ENCODE peak calls at places on chromosomes 6 and 20, in nine cellular contexts. D is fibroblast of gingiva; F is activated CD4-positive, alpha-beta memory T cell treated with anti-CD3 and anti-CD28 coated beads for 36 hours; A is effector memory CD4-positive, alpha-beta T cell; Q is Caki2; S is glutamatergic neuron; H is CD8-positive, alpha-beta T cell; B is occipital lobe; G is esophagus squamous epithelium. Z is an unnamed sample.

GRCh38 chr6:137413482-137413881 is 80.7 kb downstream of the OLIG3 start:
- DNase-seq in Q (no peak), F (no peak), B (no peak), A (no peak), G (no peak), H (no peak), S (no peak), D (no peak), Z (no peak)

GRCh38 chr6:38443341-38443740 is 196.4 kb downstream of the BTBD9 start:
- DNase-seq in S (no peak), Q (no peak), G (no peak), D (peak; percentile 5), H (no peak), B (no peak), A (no peak), F (no peak), Z (no peak)

GRCh38 chr6:130090796-130091195 is 72.4 kb downstream of the L3MBTL3 start:
- DNase-seq in S (no peak), F (no peak), A (no peak), B (no peak), D (no peak), Q (no peak), G (no peak), H (no peak), Z (no peak)

GRCh38 chr20:53422039-53422438 is 171.6 kb downstream of the ZNF217 start:
- DNase-seq in B (no peak), A (no peak), D (no peak), G (no peak), H (no peak), Q (no peak), S (no peak), F (no peak), Z (no peak)

GRCh38 chr6:66897576-66897975 is 1190.5 kb upstream of the EYS start:
- DNase-seq in S (no peak), F (no peak), G (no peak), A (no peak), H (peak; percentile 22), D (peak; percentile 1), Q (peak; percentile 39), B (peak; percentile 9), Z (peak; percentile 68)

GRCh38 chr20:22949710-22950109 is 85.4 kb upstream of the SSTR4 start:
- DNase-seq in S (no peak), G (no peak), F (no peak), H (no peak), B (no peak), D (no peak), Q (no peak), A (no peak), Z (no peak)

GRCh38 chr6:61711849-61712248 is 574.2 kb downstream of the KHDRBS2 start:
- DNase-seq in A (no peak), S (no peak), H (no peak), B (no peak), G (no peak), F (no peak), Q (no peak), D (no peak), Z (no peak)

GRCh38 chr6:33213166-33213988 is 5.1 kb downstream of the RING1 start:
- DNase-seq in H (peak; percentile 30), Q (no peak), S (peak; percentile 55), F (peak; percentile 27), G (no peak), B (no peak), D (no peak), A (no peak), Z (peak; percentile 60)

GRCh38 chr6:126812651-126813050 is 305.8 kb upstream of the RSPO3 start:
- DNase-seq in A (no peak), F (no peak), Q (no peak), S (peak; percentile 21), H (no peak), D (peak; percentile 39), B (no peak), G (no peak), Z (peak; percentile 21)

GRCh38 chr6:17101422-17102257 is at the start of gene STMND1:
- DNase-seq in Q (peak; percentile 53), D (no peak), F (peak; percentile 14), H (no peak), A (no peak), G (no peak), B (no peak), S (peak; percentile 42), Z (peak; percentile 87)

GRCh38 chr6:29617782-29618557 is 15.0 kb downstream of the GABBR1 start:
- DNase-seq in S (no peak), A (no peak), B (no peak), Q (no peak), G (no peak), D (no peak), F (peak; percentile 18), H (no peak), Z (no peak)

GRCh38 chr6:105179244-105180065 is at the start of gene POPDC3:
- DNase-seq in F (peak; percentile 10), G (no peak), H (no peak), A (no peak), Q (peak; percentile 78), S (peak; percentile 56), D (peak; percentile 70), B (peak; percentile 11), Z (no peak)

GRCh38 chr20:55522296-55522815 is 483.0 kb downstream of the CBLN4 start:
- DNase-seq in B (no peak), H (no peak), Q (no peak), F (no peak), G (no peak), D (no peak), A (no peak), S (no peak), Z (no peak)

GRCh38 chr6:128209771-128210170 is 308.9 kb upstream of the THEMIS start:
- DNase-seq in Q (no peak), B (no peak), S (no peak), D (peak; percentile 56), F (no peak), A (no peak), G (no peak), H (no peak), Z (peak; percentile 94)

GRCh38 chr6:135270676-135271536 is 89.8 kb downstream of the MYB start:
- DNase-seq in A (no peak), G (no peak), S (no peak), H (no peak), B (no peak), D (no peak), Q (no peak), F (no peak), Z (no peak)

GRCh38 chr20:9068896-9069663 is at the start of gene PLCB4:
- DNase-seq in A (no peak), B (peak; percentile 20), F (no peak), S (peak; percentile 58), G (no peak), D (peak; percentile 58), H (no peak), Q (peak; percentile 91), Z (peak; percentile 90)

GRCh38 chr6:170027111-170028043 is 263.5 kb downstream of the DLL1 start:
- DNase-seq in S (peak; percentile 23), D (peak; percentile 37), A (no peak), Q (no peak), F (no peak), H (no peak), B (no peak), G (no peak), Z (no peak)

GRCh38 chr20:61300741-61301140 is 48.7 kb downstream of the CDH4 start:
- DNase-seq in H (no peak), G (no peak), S (no peak), B (no peak), A (no peak), Q (no peak), F (no peak), D (no peak), Z (no peak)

GRCh38 chr6:63224179-63224578 is 12.9 kb downstream of the FKBP1C start:
- DNase-seq in H (no peak), B (no peak), A (no peak), S (no peak), Q (no peak), D (no peak), F (no peak), G (no peak), Z (no peak)

GRCh38 chr6:126040826-126041225 is 54.5 kb downstream of the TRMT11 start:
- DNase-seq in B (no peak), D (peak; percentile 73), H (no peak), Q (peak; percentile 52), A (no peak), S (no peak), G (no peak), F (no peak), Z (peak; percentile 90)

GRCh38 chr6:52839124-52840055 is 1.2 kb downstream of the GSTA5 start:
- DNase-seq in Q (peak; percentile 66), B (peak; percentile 3), D (peak; percentile 45), S (peak; percentile 74), G (no peak), H (no peak), F (peak; percentile 60), A (peak; percentile 21), Z (peak; percentile 90)

GRCh38 chr6:14765106-14765505 is 480.8 kb upstream of the JARID2 start:
- DNase-seq in H (no peak), A (no peak), B (no peak), Q (peak; percentile 76), S (no peak), G (no peak), D (peak; percentile 34), F (no peak), Z (peak; percentile 82)

GRCh38 chr20:38180781-38181180 is 15.7 kb upstream of the TGM2 start:
- DNase-seq in G (no peak), H (no peak), D (no peak), F (no peak), S (no peak), A (no peak), Q (peak; percentile 74), B (no peak), Z (peak; percentile 100)

GRCh38 chr20:19251506-19251905 is 39.1 kb downstream of the SLC24A3 start:
- DNase-seq in S (no peak), B (no peak), F (no peak), H (no peak), G (no peak), Q (no peak), A (no peak), D (no peak), Z (no peak)

GRCh38 chr6:82619573-82619972 is 256.0 kb downstream of the TPBG start:
- DNase-seq in D (no peak), Q (no peak), S (no peak), A (no peak), H (no peak), F (no peak), G (no peak), B (no peak), Z (no peak)

Z was measured in M059J.